ENCODE peak calls at places on chromosomes 1 and 21, in eight cellular contexts. J is Peyer's patch, S is AG09309, R is psoas muscle, Y is foreskin fibroblast, B is astrocyte of the spinal cord, P is fibroblast of lung, F is NB4. N is an unnamed sample.

GRCh38 chr1:182680901-182681300 is 3.5 kb downstream of the RGS8 start:
- DNase-seq in B (peak), F (no peak), P (peak), J (no peak), R (no peak), S (no peak), Y (no peak), N (no peak)

GRCh38 chr1:17513131-17513530 is 26.4 kb upstream of the ARHGEF10L start:
- DNase-seq in B (no peak), J (no peak), F (no peak), S (no peak), P (no peak), Y (no peak), R (no peak), N (no peak)

GRCh38 chr1:205711105-205712048 is 31.1 kb upstream of the SLC45A3 start:
- DNase-seq in Y (peak), F (peak), P (peak), S (peak), R (no peak), B (peak), J (no peak), N (peak)

GRCh38 chr1:205285391-205286101 is 36.0 kb downstream of the NUAK2 start:
- DNase-seq in P (peak), Y (no peak), F (peak), J (no peak), S (no peak), R (no peak), B (peak), N (no peak)

GRCh38 chr1:94776474-94776873 is 43.7 kb upstream of the SLC44A3 start:
- DNase-seq in B (no peak), J (no peak), P (no peak), R (no peak), Y (no peak), S (no peak), F (no peak), N (no peak)

GRCh38 chr1:159924025-159924790 is 1.1 kb downstream of the TAGLN2 start:
- DNase-seq in B (peak), P (peak), F (peak), J (peak), Y (peak), S (peak), R (peak), N (no peak)

GRCh38 chr1:199490804-199491527 is 536.5 kb upstream of the NR5A2 start:
- DNase-seq in Y (peak), R (no peak), J (no peak), F (no peak), P (peak), B (peak), S (peak), N (peak)

GRCh38 chr1:940121-941026 is 16.7 kb downstream of the SAMD11 start:
- DNase-seq in B (peak), S (no peak), F (peak), Y (no peak), R (peak), J (peak), P (peak), N (no peak)

GRCh38 chr1:232477728-232478127 is 152.2 kb downstream of the SIPA1L2 start:
- DNase-seq in F (peak), P (peak), S (peak), B (peak), R (peak), J (no peak), Y (peak), N (peak)

GRCh38 chr1:100452641-100453040 is 85.3 kb upstream of the GPR88 start:
- DNase-seq in F (no peak), J (no peak), S (no peak), R (no peak), B (peak), Y (no peak), P (peak), N (no peak)

GRCh38 chr1:43329995-43330751 is 7.4 kb upstream of the MPL start:
- DNase-seq in P (peak), Y (peak), B (peak), R (peak), S (no peak), J (no peak), F (peak), N (no peak)

GRCh38 chr1:201681375-201681774 is 142.4 kb downstream of the NAV1 start:
- DNase-seq in R (peak), B (no peak), P (no peak), Y (no peak), F (no peak), J (peak), S (no peak), N (no peak)

GRCh38 chr1:82874041-82874440 is 1073.3 kb downstream of the ADGRL2 start:
- DNase-seq in B (no peak), J (no peak), S (no peak), Y (no peak), P (no peak), F (no peak), R (no peak), N (no peak)

GRCh38 chr1:162674018-162674608 is 41.8 kb downstream of the DDR2 start:
- DNase-seq in R (no peak), J (no peak), S (no peak), B (no peak), F (no peak), P (peak), Y (peak), N (no peak)

GRCh38 chr1:165144757-165145397 is 211.6 kb downstream of the LMX1A start:
- DNase-seq in J (no peak), S (peak), P (peak), B (peak), F (peak), Y (peak), R (peak), N (peak)

GRCh38 chr1:34369701-34370455 is 193.2 kb downstream of the C1orf94 start:
- DNase-seq in P (no peak), F (no peak), Y (no peak), J (no peak), R (no peak), B (no peak), S (no peak), N (no peak)

GRCh38 chr1:17370618-17371017 is 1.4 kb upstream of the PADI6 start:
- DNase-seq in J (no peak), S (no peak), F (peak), Y (no peak), B (no peak), P (no peak), R (no peak), N (no peak)

GRCh38 chr1:15957221-15958090 is 18.4 kb downstream of the ZBTB17 start:
- DNase-seq in F (no peak), R (no peak), Y (no peak), J (no peak), P (no peak), S (no peak), B (no peak), N (no peak)

GRCh38 chr21:24829397-24829796 is 777.9 kb downstream of the MRPL39 start:
- DNase-seq in S (no peak), J (no peak), P (no peak), F (no peak), Y (no peak), R (no peak), B (no peak), N (no peak)

GRCh38 chr1:74222701-74223100 is 12.5 kb upstream of the TNNI3K start:
- DNase-seq in Y (peak), B (peak), J (no peak), R (no peak), P (peak), F (no peak), S (no peak), N (no peak)

GRCh38 chr1:184153731-184154130 is 102.2 kb downstream of the TSEN15 start:
- DNase-seq in S (no peak), P (no peak), R (no peak), J (no peak), Y (no peak), F (no peak), B (no peak), N (no peak)

GRCh38 chr1:52057876-52058275 is 1.8 kb downstream of the BTF3L4 start:
- DNase-seq in F (peak), B (no peak), R (no peak), S (no peak), Y (no peak), P (no peak), J (no peak), N (no peak)

GRCh38 chr1:246210751-246211150 is 296.3 kb downstream of the SMYD3 start:
- DNase-seq in S (no peak), F (no peak), P (no peak), J (no peak), Y (no peak), R (no peak), B (no peak), N (no peak)

GRCh38 chr1:119254067-119254720 is 113.7 kb upstream of the WARS2 start:
- DNase-seq in B (no peak), Y (no peak), F (no peak), R (no peak), S (no peak), P (no peak), J (no peak), N (peak)

GRCh38 chr1:21825393-21825792 is 13.3 kb downstream of the LDLRAD2 start:
- DNase-seq in F (no peak), S (no peak), B (no peak), P (no peak), Y (no peak), J (no peak), R (no peak), N (no peak)

GRCh38 chr1:21823980-21824702 is 12.1 kb downstream of the LDLRAD2 start:
- DNase-seq in F (no peak), J (no peak), Y (no peak), S (no peak), B (no peak), R (no peak), P (no peak), N (no peak)

GRCh38 chr1:21821385-21822019 is 9.4 kb downstream of the LDLRAD2 start:
- DNase-seq in P (no peak), R (no peak), B (no peak), J (no peak), Y (no peak), S (no peak), F (no peak), N (no peak)

GRCh38 chr1:21822349-21822748 is 10.3 kb downstream of the LDLRAD2 start:
- DNase-seq in S (no peak), P (no peak), F (peak), R (no peak), J (no peak), Y (no peak), B (no peak), N (no peak)

DNA sequence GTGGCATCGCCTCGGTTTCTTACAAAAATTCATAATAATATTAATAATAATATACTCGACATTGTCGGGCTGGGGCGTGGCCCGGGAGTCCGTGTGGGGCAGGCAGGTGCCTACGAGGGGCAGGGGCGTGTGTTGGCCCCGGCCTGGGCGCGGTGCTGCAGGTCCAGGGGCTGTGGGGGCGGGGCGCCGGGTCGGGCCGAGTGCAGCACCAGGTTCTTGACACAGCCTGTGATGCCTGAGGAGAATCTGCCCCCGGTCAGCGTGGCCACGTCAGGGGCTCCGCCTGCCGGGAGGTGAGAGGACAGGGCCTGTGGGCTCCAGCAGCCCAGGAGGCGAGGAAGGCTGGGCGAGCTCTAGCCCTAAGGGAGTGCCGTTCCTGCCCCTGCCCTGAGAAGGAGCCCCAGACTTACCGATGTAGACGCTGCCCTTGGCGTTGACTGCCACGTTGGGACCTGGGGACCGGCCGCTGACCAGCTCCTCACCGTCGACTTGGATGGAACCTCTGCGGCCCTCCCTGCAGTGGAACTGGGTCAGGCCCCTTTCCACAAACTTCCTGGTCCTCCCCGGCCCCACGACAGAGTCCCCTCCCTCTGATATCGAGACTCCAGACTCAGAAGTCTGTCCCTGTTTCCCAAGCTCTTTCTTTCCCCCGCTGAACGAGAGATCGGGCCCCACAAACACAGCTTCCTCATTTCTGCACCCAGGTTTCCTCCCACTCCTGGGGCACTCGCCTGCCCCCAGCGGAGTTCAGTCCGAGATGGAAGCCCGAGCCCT is 11.3 kb downstream of the LDLRAD2 start:
- DNase-seq in S (no peak), R (no peak), J (no peak), Y (no peak), F (peak), P (no peak), B (no peak), N (no peak)
- TF ChIP-seq CTCF in S (no peak), R (no peak), J (no peak), Y (no peak), F (no peak), P (no peak), B (no peak), N (no peak)

GRCh38 chr21:39422468-39423241 is 22.9 kb downstream of the LCA5L start:
- DNase-seq in B (no peak), S (no peak), Y (no peak), R (no peak), P (no peak), J (no peak), F (peak), N (no peak)
- H3K4me3 ChIP-seq in B (no peak), S (no peak), Y (no peak), R (no peak), P (no peak), J (no peak), F (no peak), N (no peak)

GRCh38 chr1:47948126-47948525 is 49.1 kb downstream of the TRABD2B start:
- DNase-seq in P (no peak), J (no peak), F (no peak), B (no peak), S (no peak), R (no peak), Y (no peak), N (no peak)
- TF ChIP-seq CTCF in P (no peak), J (peak), F (no peak), B (peak), S (no peak), R (no peak), Y (no peak), N (peak)

DNA sequence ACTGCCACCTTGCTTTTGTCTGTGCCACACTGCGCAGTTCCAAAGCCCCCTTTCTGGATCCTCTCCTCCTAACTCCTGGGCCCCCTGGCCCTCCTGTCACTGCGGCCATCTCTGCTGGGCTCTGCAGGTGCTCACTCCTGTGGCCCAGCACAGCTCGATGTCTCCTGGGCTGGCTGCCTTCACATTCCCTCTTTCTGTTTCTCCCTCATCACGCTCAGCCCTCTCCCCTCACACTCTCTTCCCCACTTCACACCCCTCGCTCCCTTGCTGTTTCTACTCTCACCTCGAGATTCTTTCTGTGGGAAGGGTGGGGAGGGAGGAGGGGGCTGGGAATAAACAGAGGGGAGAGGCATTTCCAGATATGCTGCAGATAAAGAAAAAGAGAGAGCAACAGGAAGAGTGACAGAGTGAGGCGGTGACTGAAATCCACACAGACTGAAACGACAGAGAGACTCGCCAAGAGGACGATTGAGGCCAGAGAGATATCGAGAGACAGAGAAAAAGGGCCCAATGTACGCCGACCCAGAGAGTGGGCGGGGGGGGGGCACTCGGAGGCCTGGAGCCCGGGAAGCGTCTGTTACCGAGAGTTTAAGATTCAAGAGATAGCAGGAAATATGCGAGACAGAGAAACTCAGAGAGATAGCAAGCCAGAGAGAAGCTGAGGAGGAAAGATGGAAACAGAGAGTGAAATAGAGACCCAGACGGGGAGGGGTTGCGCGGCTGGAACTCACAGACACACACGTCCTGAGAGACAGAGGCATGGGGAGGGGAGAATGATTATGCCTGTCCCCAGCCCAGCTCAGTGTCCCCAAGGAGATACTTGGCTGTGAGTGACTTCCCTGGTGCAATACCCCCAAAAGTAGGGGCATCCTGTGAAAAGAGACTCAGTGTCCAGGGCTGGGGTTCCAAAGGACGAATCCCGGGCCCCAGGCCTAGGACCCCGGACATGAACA is 666 bp downstream of the CSF3R start:
- DNase-seq in P (no peak), B (no peak), R (no peak), J (no peak), S (no peak), Y (no peak), F (peak), N (no peak)
- H3K4me3 ChIP-seq in P (no peak), B (no peak), R (peak), J (no peak), S (no peak), Y (no peak), F (peak), N (no peak)

DNA sequence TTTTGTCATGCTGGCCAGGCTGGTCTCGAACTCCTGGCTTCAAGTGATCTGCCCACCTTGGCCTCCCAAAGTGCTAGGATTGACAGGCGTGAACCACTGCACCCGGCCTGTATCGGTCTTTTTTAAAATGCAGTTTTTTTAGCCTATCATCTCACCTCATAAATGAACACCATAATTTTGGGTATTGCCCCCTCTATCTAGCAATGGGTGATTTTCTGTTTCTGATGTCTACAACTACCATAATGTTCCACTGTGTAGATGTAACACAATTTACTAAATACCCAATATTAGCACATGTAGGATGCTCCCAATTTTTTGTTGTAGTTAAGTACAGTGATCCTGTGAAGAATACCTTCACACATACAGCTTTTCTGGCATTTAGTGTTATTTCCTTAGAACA is 2.0 kb upstream of the CAMTA1 start:
- DNase-seq in P (no peak), S (no peak), J (no peak), R (no peak), Y (no peak), F (peak), B (no peak), N (no peak)
- TF ChIP-seq CTCF in P (no peak), S (no peak), J (no peak), R (no peak), Y (no peak), F (no peak), B (no peak), N (no peak)

DNA sequence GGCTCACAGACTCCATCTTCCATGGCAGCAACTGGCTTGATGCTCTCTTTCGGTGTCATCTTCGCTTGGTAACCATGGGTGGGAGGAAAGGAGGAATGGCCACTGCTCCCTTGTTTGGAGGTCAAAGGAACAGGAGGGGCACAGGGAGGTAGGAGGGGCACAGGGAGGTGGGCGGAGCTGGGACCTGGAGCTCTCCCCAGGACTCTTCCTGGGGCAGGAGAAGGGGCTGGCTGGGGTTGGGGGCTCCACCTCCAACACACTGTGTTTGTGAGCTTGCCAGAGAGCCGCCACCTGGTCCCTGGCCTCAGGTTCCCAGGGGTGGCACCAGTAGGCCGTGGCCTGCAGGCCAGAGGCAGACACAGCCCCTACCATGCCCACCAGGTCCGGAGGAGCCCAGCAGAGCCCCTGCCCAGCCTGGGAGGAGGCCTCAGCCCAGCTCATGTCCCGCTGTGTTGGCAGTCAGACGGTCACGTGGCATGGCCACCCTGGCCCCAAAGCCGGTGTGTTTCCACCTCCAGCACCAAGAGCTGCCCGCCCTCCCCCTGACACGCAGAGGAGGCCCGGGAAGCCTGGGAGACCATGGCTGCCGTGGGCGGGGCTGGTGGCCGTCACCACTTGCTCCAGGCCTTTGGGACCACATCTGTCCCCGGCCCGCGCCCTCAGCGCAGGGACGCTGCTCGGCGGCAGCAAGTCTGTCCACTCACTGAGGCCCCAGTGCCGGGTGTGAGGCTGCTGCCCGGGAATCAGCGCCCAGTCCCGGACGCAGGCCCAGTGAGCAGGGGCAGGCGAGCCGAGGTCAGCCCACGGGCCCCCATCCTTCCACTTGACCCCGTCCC is 73.9 kb downstream of the MORN1 start:
- DNase-seq in J (no peak), R (no peak), B (no peak), Y (no peak), S (no peak), F (no peak), P (no peak), N (no peak)
- H3K4me3 ChIP-seq in J (no peak), R (no peak), B (no peak), Y (no peak), S (no peak), F (no peak), P (no peak), N (no peak)